ENCODE peak calls at places on chromosomes 6 and 20, in eight cellular contexts. N is mammary epithelial cell, A is MM.1S, O is lung, X is epithelial cell of esophagus, R is GM23248, H is tibial artery, G is mesendoderm. Q is an unnamed sample.

GRCh38 chr6:129335792-129336191 is 374.2 kb downstream of the ARHGAP18 start:
- DNase-seq in N (no peak), H (no peak), A (no peak), X (no peak), R (no peak), G (no peak), O (no peak), Q (no peak)

GRCh38 chr6:38593419-38593818 is 46.3 kb downstream of the BTBD9 start:
- DNase-seq in X (peak; percentile 42), A (no peak), N (peak; percentile 6), H (no peak), R (peak; percentile 63), G (no peak), O (no peak), Q (no peak)

GRCh38 chr6:116557863-116558262 is 4.3 kb downstream of the CALHM4 start:
- DNase-seq in H (no peak), G (no peak), X (peak; percentile 97), N (peak; percentile 94), A (no peak), R (peak; percentile 98), O (peak; percentile 34), Q (no peak)

GRCh38 chr6:102493485-102493884 is 1100.0 kb downstream of the GRIK2 start:
- DNase-seq in O (no peak), R (no peak), N (peak; percentile 24), H (no peak), G (no peak), A (no peak), X (no peak), Q (no peak)

GRCh38 chr6:39295538-39295937 is 18.7 kb downstream of the KCNK17 start:
- DNase-seq in X (no peak), N (no peak), G (no peak), O (peak; percentile 42), H (peak; percentile 53), A (no peak), R (peak; percentile 39), Q (no peak)

GRCh38 chr6:152089992-152090391 is 282.5 kb downstream of the ESR1 start:
- DNase-seq in H (peak; percentile 70), O (no peak), G (peak; percentile 28), A (no peak), R (peak; percentile 87), N (peak; percentile 70), X (peak; percentile 73), Q (no peak)

GRCh38 chr20:48026981-48027592 is 241.8 kb upstream of the SULF2 start:
- DNase-seq in H (no peak), G (no peak), A (no peak), X (no peak), O (no peak), N (no peak), R (no peak), Q (no peak)

GRCh38 chr6:41939091-41939847 is 2.3 kb downstream of the CCND3 start:
- DNase-seq in N (no peak), O (peak; percentile 66), H (peak; percentile 44), R (peak; percentile 70), A (no peak), G (peak; percentile 93), X (no peak), Q (no peak)

GRCh38 chr20:24978493-24978892 is 14.1 kb downstream of the APMAP start:
- DNase-seq in A (no peak), H (no peak), G (no peak), R (no peak), X (no peak), N (no peak), O (no peak), Q (no peak)

GRCh38 chr6:43771210-43771857 is 1.3 kb downstream of the VEGFA start:
- DNase-seq in A (peak; percentile 72), R (peak; percentile 82), N (peak; percentile 54), X (peak; percentile 70), G (peak; percentile 57), H (peak; percentile 71), O (peak; percentile 72), Q (peak; percentile 25)

GRCh38 chr6:39466664-39467063 is 144.2 kb upstream of the KCNK16 start:
- DNase-seq in H (no peak), N (no peak), X (no peak), G (no peak), O (no peak), R (no peak), A (no peak), Q (no peak)

GRCh38 chr6:106254636-106255035 is 70.9 kb downstream of the ATG5 start:
- DNase-seq in A (no peak), G (no peak), R (peak; percentile 78), H (no peak), N (peak; percentile 71), O (no peak), X (peak; percentile 71), Q (no peak)

GRCh38 chr20:846894-847278 is 13.4 kb downstream of the FAM110A start:
- DNase-seq in N (no peak), G (no peak), H (no peak), R (no peak), O (no peak), X (no peak), A (no peak), Q (no peak)

GRCh38 chr20:25160897-25161296 is 34.6 kb upstream of the ENTPD6 start:
- DNase-seq in R (no peak), N (no peak), A (no peak), X (no peak), G (no peak), O (no peak), H (no peak), Q (no peak)

GRCh38 chr6:1335367-1336037 is 23.6 kb downstream of the FOXQ1 start:
- DNase-seq in O (peak; percentile 83), X (peak; percentile 97), R (peak; percentile 95), A (no peak), G (peak; percentile 81), H (no peak), N (peak; percentile 97), Q (no peak)

DNA sequence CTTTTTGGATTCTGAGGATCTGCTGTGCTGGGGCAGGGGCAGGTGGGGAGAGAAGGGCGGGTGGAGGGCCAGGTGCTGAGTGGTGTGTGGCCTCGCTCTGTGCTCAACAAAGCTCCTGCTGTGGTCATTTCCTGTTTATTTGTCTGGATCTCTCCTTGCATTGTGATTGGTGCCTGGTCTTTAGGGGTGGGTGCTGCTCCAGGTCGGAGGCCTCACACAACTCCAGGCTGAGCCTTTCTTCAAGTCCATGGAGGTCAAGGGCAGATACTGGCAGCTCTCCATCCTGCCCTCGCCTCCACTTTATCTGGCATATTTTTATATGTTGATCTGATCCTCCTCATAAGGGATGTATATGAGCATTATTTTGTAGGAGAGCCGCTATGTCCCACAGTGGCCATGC is 36.2 kb downstream of the HLA-F start:
- DNase-seq in H (no peak), A (no peak), O (no peak), X (no peak), R (no peak), N (no peak), G (peak; percentile 90), Q (no peak)
- H3K4me3 ChIP-seq in H (no peak overlapping the region), A (no peak overlapping the region), O (no peak overlapping the region), X (no peak overlapping the region), R (no peak overlapping the region), N (no peak overlapping the region), G (no peak overlapping the region), Q (no peak overlapping the region)

GRCh38 chr6:138105880-138106664 is 1.1 kb downstream of the PERP start:
- DNase-seq in X (no peak), R (peak; percentile 28), A (peak; percentile 33), G (peak; percentile 92), O (no peak), H (no peak), N (peak; percentile 61), Q (no peak)
- H3K4me3 ChIP-seq in X (peak overlapping the region; percentile 97), R (peak overlapping the region; percentile 89), A (peak overlapping the region; percentile 83), G (peak overlapping the region; percentile 2), O (peak overlapping the region; percentile 8), H (peak overlapping the region; percentile 95), N (peak overlapping the region; percentile 90), Q (peak overlapping the region; percentile 63)

GRCh38 chr6:26270121-26270861 is 94.7 kb upstream of the BTN3A2 start:
- DNase-seq in G (no peak), N (no peak), H (no peak), X (peak; percentile 18), R (no peak), A (peak; percentile 69), O (no peak), Q (no peak)

GRCh38 chr6:26269406-26270120 is 95.4 kb upstream of the BTN3A2 start:
- DNase-seq in O (no peak), R (no peak), H (no peak), A (peak; percentile 35), G (no peak), N (peak; percentile 25), X (no peak), Q (no peak)

GRCh38 chr6:26272171-26272631 is 92.8 kb upstream of the BTN3A2 start:
- DNase-seq in R (peak; percentile 38), N (peak; percentile 54), O (no peak), H (no peak), G (peak; percentile 84), X (peak; percentile 59), A (peak; percentile 61), Q (peak; percentile 41)

GRCh38 chr6:26270903-26271639 is 93.9 kb upstream of the BTN3A2 start:
- DNase-seq in O (peak; percentile 66), X (peak; percentile 89), A (peak; percentile 95), H (peak; percentile 77), N (peak; percentile 92), R (peak; percentile 90), G (peak; percentile 98), Q (peak; percentile 56)

GRCh38 chr6:26271640-26272090 is 93.3 kb upstream of the BTN3A2 start:
- DNase-seq in R (no peak), X (no peak), H (no peak), O (no peak), N (no peak), A (no peak), G (no peak), Q (no peak)
- H3K4me3 ChIP-seq in R (peak overlapping the region; percentile 87), X (peak overlapping the region; percentile 61), H (peak overlapping the region; percentile 67), O (no peak overlapping the region), N (peak overlapping the region; percentile 41), A (peak overlapping the region; percentile 84), G (peak overlapping the region; percentile 90), Q (peak overlapping the region; percentile 64)

GRCh38 chr6:32609731-32610640 is 20.3 kb upstream of the HLA-DRB1 start:
- DNase-seq in H (peak; percentile 19), X (peak; percentile 96), A (peak; percentile 91), N (peak; percentile 96), R (peak; percentile 87), O (no peak), G (peak; percentile 98), Q (peak; percentile 32)
- H3K4me3 ChIP-seq in H (no peak overlapping the region), X (no peak overlapping the region), A (peak overlapping the region; percentile 38), N (peak overlapping the region; percentile 29), R (no peak overlapping the region), O (no peak overlapping the region), G (no peak overlapping the region), Q (peak overlapping the region; percentile 29)

DNA sequence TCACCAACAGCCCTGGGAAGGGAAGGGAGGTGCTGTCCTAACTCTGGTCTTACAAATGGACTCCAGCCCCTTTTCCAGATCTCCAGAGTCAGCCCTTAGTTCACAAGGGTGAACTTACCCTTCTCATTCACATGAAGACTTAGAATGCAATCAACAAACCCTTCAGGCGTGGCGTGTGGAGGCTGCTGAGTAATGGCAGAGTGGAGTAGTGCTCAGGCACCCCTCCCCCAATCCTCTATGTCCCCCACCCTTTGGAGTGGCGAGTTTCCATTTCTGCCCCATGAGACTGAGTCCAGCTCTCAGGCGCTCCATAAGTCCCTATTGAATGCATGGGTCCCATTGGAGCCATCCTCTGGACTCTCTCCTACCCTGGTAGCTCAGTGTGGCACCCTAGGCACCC is 3.3 kb downstream of the SNAI1 start:
- DNase-seq in R (peak; percentile 72), A (no peak), G (no peak), O (no peak), H (no peak), X (no peak), N (no peak), Q (no peak)
- H3K4me3 ChIP-seq in R (peak overlapping the region; percentile 88), A (no peak overlapping the region), G (peak overlapping the region; percentile 19), O (peak overlapping the region; percentile 14), H (peak overlapping the region; percentile 54), X (no peak overlapping the region), N (no peak overlapping the region), Q (no peak overlapping the region)

Q was measured in effector memory CD4-positive, alpha-beta T cell.